ENCODE peak calls at places on chromosomes 13 and 19, in seven cellular contexts. E, Q, A, T, H, V and Y are unnamed samples.

GRCh38 chr19:40280608-40281221 is 4.4 kb downstream of the AKT2 start:
- DNase-seq in E (peak), Q (no peak), A (no peak), T (no peak), H (no peak), V (peak), Y (no peak)

GRCh38 chr13:73985789-73986188 is 148.4 kb downstream of the KLF12 start:
- DNase-seq in E (no peak), Q (no peak), A (no peak), T (no peak), H (no peak), V (no peak), Y (peak)

GRCh38 chr13:23987331-23987730 is 90.0 kb upstream of the C1QTNF9B start:
- DNase-seq in E (no peak), Q (no peak), A (peak), T (no peak), H (peak), V (no peak), Y (no peak)

GRCh38 chr19:14072535-14073231 is at the start of gene MISP3:
- DNase-seq in E (peak), Q (no peak), A (no peak), T (peak), H (peak), V (peak), Y (peak)

GRCh38 chr19:1122972-1123363 is 19.2 kb downstream of the GPX4 start:
- DNase-seq in E (peak), Q (peak), A (peak), T (peak), H (peak), V (peak), Y (peak)

GRCh38 chr19:14198384-14199376 is 7.3 kb downstream of the ADGRL1 start:
- DNase-seq in E (peak), Q (no peak), A (peak), T (no peak), H (peak), V (no peak), Y (no peak)

GRCh38 chr13:47133024-47133445 is 236.2 kb upstream of the HTR2A start:
- DNase-seq in E (no peak), Q (no peak), A (no peak), T (no peak), H (no peak), V (no peak), Y (no peak)

GRCh38 chr13:75481176-75482069 is 546 bp downstream of the TBC1D4 start:
- DNase-seq in E (peak), Q (peak), A (peak), T (peak), H (no peak), V (peak), Y (peak)

GRCh38 chr19:6610934-6611370 is 20.0 kb upstream of the CD70 start:
- DNase-seq in E (no peak), Q (no peak), A (peak), T (no peak), H (peak), V (no peak), Y (no peak)

GRCh38 chr19:8445488-8446001 is 770 bp downstream of the HNRNPM start:
- DNase-seq in E (peak), Q (peak), A (peak), T (peak), H (peak), V (peak), Y (peak)

GRCh38 chr19:43675269-43675879 is 5.4 kb upstream of the PLAUR start:
- DNase-seq in E (peak), Q (peak), A (peak), T (no peak), H (no peak), V (peak), Y (no peak)

GRCh38 chr19:39506944-39507714 is 7.8 kb upstream of the SELENOV start:
- DNase-seq in E (peak), Q (peak), A (peak), T (no peak), H (peak), V (peak), Y (peak)

GRCh38 chr19:12603714-12604113 is 6.9 kb downstream of the ZNF490 start:
- DNase-seq in E (no peak), Q (peak), A (peak), T (no peak), H (no peak), V (no peak), Y (peak)

DNA sequence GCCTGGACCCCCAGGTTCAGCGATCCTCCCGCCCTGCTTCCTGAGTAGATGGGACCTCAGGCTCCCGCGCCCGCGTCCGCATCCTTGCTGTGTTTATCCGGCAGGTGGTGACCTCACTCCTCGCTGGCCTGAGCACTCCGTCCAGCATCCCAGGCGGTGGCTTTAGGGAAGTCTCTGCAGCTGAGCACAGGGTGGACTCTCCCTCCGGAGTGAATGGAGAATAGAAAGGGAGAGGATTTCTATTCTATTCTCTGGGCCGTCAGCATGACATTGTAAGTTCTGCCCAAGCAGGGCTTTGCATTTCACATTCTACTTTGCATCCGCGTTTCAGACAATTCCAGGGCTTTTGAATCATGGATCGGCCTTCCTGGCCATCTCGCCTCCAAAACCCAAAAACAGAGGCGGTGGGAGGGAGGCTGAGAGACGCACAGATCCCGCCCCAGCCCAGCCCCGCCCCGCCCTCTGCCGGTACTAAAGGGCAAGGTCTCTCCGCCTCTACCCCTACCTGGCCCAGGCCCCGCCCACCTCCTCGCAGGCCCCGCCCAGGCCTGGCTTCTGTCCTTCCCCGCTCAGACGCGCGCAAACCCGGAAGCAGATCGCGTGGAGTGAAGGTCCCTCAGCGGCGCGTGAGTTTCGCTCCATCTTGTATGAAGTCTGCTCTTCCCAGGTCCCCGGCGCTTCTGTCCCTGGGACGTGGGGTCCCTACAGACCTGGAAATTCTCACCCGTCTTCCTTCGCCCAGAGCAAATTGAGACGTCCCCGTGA is at the start of gene ZNF525:
- DNase-seq in E (peak), Q (peak), A (peak), T (peak), H (peak), V (peak), Y (peak)
- TF ChIP-seq CTCF in E (peak), Q (peak), A (no peak), T (no peak), H (no peak), V (peak), Y (peak)

GRCh38 chr19:17005000-17005399 is 21.6 kb downstream of the CPAMD8 start:
- DNase-seq in E (peak), Q (no peak), A (no peak), T (no peak), H (no peak), V (no peak), Y (no peak)
- TF ChIP-seq CTCF in E (peak), Q (peak), A (no peak), T (no peak), H (no peak), V (no peak), Y (no peak)

GRCh38 chr19:41646589-41647204 is 19.8 kb upstream of the CEACAM4 start:
- DNase-seq in E (peak), Q (no peak), A (peak), T (no peak), H (peak), V (no peak), Y (peak)
- TF ChIP-seq CTCF in E (peak), Q (peak), A (peak), T (no peak), H (peak), V (no peak), Y (peak)

DNA sequence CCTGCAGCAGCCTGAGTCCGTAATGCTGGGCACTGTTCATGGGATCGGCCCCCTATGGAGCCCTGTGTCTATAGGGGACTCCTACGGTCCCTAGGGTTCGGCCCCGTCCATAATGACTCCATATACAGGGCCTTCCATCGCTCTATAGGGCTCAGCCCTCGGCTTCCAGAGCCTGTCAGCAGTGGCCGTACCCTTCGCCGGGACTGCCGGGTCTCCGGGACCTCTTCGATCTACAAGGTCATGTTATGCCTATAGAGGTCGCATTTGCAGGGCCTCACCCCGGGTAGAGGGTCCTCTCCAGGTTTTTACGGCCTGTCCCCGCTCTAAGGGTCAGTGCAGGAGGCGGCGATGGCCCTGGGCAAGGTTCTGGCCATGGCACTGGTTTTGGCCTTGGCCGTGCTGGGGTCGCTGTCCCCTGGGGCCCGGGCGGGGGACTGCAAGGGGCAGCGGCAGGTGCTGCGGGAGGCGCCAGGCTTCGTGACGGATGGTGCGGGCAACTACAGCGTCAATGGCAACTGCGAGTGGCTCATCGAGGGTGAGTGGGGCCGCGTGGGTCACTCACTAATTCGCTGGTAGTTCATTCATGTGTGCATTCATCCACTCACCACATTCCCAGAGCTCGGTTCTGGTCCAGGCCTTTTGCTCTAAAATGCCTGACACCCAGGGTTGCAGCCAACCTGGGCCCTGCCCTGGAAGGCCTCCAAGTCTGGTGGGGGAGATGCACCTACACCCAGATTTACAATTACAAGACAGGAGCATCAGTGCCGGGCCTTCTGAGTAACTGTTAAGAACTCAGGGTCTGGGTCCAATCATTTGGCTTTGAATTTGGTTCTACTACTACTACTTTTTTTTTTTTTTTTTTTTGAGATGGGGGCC is 699 bp downstream of the MEGF8 start:
- DNase-seq in E (peak), Q (no peak), A (no peak), T (no peak), H (no peak), V (peak), Y (peak)
- TF ChIP-seq CTCF in E (peak), Q (peak), A (peak), T (no peak), H (no peak), V (no peak), Y (no peak)

DNA sequence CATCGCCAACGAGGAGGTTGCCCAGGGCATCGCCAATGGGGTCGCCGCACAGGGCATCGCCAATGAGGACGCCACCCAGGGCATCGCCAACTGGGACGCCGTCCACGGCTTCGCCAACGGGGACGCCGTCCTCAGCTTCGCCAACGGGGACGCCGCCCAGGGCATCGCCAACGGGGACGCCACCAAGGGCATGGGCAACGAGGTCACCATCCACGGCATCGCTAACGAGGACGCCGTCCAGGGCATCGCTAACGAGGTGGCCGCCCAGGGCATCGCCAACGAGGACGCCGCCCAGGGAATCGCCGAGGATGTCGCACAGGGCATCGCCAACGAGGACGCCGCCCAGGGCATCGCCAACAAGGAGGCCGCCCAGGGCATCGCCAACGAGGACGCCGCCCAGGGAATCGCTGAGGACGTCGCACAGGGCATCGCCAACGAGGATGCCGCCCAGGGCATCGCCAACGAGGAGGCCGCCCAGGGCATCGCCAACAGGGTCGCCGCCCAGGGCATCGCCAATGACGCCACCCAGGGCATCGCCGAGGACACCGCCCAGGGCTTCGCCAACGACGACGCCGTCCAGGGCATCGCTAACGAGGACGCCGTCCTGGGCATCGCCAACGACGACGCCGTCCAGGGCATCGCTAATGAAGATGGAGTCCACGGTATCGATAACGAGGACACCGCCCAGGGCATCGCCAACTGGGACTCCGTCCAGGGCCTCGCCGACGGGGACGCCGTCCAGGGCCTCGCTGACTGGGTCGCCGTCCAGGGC is 945.7 kb downstream of the TUBA3C start:
- DNase-seq in E (no peak), Q (no peak), A (no peak), T (no peak), H (no peak), V (no peak), Y (no peak)
- TF ChIP-seq CTCF in E (no peak), Q (no peak), A (no peak), T (no peak), H (no peak), V (no peak), Y (no peak)

DNA sequence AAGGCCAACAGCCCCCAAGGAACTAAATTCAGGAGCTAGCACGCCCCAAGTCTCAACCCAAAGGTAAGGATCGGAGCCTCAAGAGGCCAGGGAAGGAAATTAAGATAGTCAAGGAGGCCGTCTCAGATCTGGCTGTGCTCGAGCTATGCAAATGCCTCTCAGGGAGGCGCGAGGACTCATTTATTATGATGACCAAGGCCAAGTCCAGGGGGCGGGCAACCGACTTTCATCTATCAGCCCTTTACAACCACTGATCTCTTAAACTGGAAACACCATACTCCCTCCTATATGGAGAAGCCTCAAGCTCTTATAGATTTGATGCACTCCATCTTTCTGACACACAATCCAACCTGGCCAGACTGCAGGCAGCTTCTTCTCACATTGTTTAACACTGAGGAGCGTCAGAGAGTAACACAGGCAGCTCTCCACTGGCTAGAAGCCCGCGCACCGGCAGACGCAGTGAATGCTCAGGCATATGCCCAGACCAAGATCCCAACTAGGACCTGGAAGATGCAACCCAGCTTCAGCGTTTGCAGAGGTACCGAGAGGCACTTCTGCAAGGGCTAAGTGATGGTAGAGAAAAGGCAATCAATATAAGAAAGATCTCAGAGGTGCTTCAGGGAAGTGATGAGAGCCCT is 9.6 kb upstream of the SLC15A1 start:
- DNase-seq in E (no peak), Q (no peak), A (no peak), T (no peak), H (no peak), V (no peak), Y (no peak)
- TF ChIP-seq CTCF in E (no peak), Q (no peak), A (no peak), T (no peak), H (no peak), V (no peak), Y (no peak)

GRCh38 chr19:58407658-58408151 is 744 bp upstream of the ZNF584 start:
- DNase-seq in E (peak), Q (no peak), A (no peak), T (no peak), H (no peak), V (no peak), Y (peak)

GRCh38 chr19:58406818-58407657 is 1.4 kb upstream of the ZNF584 start:
- DNase-seq in E (peak), Q (no peak), A (no peak), T (no peak), H (no peak), V (peak), Y (no peak)

GRCh38 chr19:58409010-58409790 is 751 bp downstream of the ZNF584 start:
- DNase-seq in E (peak), Q (no peak), A (peak), T (no peak), H (peak), V (no peak), Y (peak)

GRCh38 chr19:58408152-58409009 is at the start of gene ZNF584:
- DNase-seq in E (peak), Q (peak), A (peak), T (peak), H (peak), V (peak), Y (peak)
- TF ChIP-seq CTCF in E (no peak), Q (peak), A (peak), T (no peak), H (peak), V (no peak), Y (no peak)

GRCh38 chr19:3470500-3471128 is 9.7 kb downstream of the SMIM24 start:
- DNase-seq in E (no peak), Q (no peak), A (peak), T (peak), H (no peak), V (no peak), Y (no peak)

GRCh38 chr19:3471954-3472655 is 8.2 kb downstream of the SMIM24 start:
- DNase-seq in E (no peak), Q (peak), A (peak), T (peak), H (peak), V (peak), Y (peak)

GRCh38 chr19:3468211-3468610 is 12.1 kb downstream of the SMIM24 start:
- DNase-seq in E (no peak), Q (no peak), A (no peak), T (no peak), H (no peak), V (no peak), Y (no peak)

GRCh38 chr19:3467437-3468198 is 12.7 kb downstream of the SMIM24 start:
- DNase-seq in E (no peak), Q (no peak), A (no peak), T (peak), H (no peak), V (no peak), Y (peak)

GRCh38 chr19:3469638-3470499 is 10.5 kb downstream of the SMIM24 start:
- DNase-seq in E (no peak), Q (no peak), A (no peak), T (peak), H (no peak), V (no peak), Y (no peak)
- TF ChIP-seq CTCF in E (peak), Q (no peak), A (peak), T (no peak), H (no peak), V (no peak), Y (no peak)